ENCODE peak calls at places on chromosomes 1 and 21, in seven cellular contexts. N, J, L, U, H, V and A are unnamed samples.

GRCh38 chr1:63871451-63871850 is 97.6 kb downstream of the ROR1 start:
- DNase-seq in H (no peak), J (no peak), N (no peak), U (no peak), L (no peak), V (no peak), A (no peak)

GRCh38 chr1:53541761-53542550 is 82.8 kb downstream of the DMRTB1 start:
- DNase-seq in N (no peak), H (peak), U (peak), J (peak), V (no peak), L (no peak), A (peak)

GRCh38 chr1:22790232-22791008 is 79.8 kb downstream of the EPHB2 start:
- DNase-seq in J (no peak), V (no peak), U (no peak), L (no peak), N (no peak), H (no peak), A (no peak)

GRCh38 chr1:9376886-9377333 is 84.2 kb downstream of the SPSB1 start:
- DNase-seq in L (peak), J (peak), V (no peak), U (no peak), N (no peak), H (no peak), A (peak)

GRCh38 chr1:112706505-112707216 is at the start of gene RHOC:
- DNase-seq in V (no peak), J (peak), N (no peak), U (peak), H (peak), L (peak), A (peak)

GRCh38 chr1:195577748-195578147 is 1030.5 kb downstream of the KCNT2 start:
- DNase-seq in V (no peak), L (no peak), N (no peak), H (no peak), J (no peak), U (no peak), A (no peak)

GRCh38 chr21:45858180-45858579 is 123.4 kb upstream of the COL6A1 start:
- DNase-seq in U (no peak), J (no peak), H (no peak), L (no peak), V (no peak), N (no peak), A (no peak)

GRCh38 chr1:43545686-43546387 is 15.2 kb downstream of the PTPRF start:
- DNase-seq in H (peak), U (peak), V (no peak), L (peak), J (peak), N (peak), A (no peak)

GRCh38 chr1:191963286-191963685 is 195.0 kb upstream of the RGS18 start:
- DNase-seq in J (no peak), U (no peak), N (no peak), H (peak), L (no peak), V (no peak), A (no peak)

GRCh38 chr1:245277276-245277675 is 122.5 kb downstream of the KIF26B start:
- DNase-seq in L (no peak), V (no peak), N (no peak), J (no peak), H (no peak), U (no peak), A (no peak)

GRCh38 chr1:2632561-2633361 is at the start of gene MMEL1:
- DNase-seq in L (no peak), H (no peak), N (no peak), V (no peak), U (peak), J (no peak), A (no peak)

GRCh38 chr1:156479093-156480014 is 21.2 kb downstream of the MEF2D start:
- DNase-seq in L (no peak), N (no peak), V (no peak), H (no peak), J (no peak), U (no peak), A (no peak)

GRCh38 chr1:196910208-196910607 is 22.4 kb downstream of the CFHR4 start:
- DNase-seq in L (no peak), V (no peak), U (no peak), N (no peak), H (peak), J (no peak), A (peak)

DNA sequence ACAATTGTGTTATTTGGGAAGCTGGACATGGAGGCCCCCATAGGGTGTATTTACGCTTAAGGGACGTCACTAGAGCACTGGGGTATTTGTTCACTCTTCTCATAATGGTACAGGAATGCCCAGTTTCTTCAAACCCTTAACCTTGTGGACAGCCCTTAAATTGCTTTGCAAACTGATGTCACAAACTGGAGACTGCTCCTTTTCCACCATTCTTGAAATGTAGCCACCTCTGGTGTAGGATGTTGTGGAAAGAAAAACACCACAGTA is 993 bp downstream of the UBAP2L start:
- DNase-seq in L (no peak), H (peak), U (no peak), J (no peak), V (no peak), N (no peak), A (peak)
- H3K4me3 ChIP-seq in L (peak), H (peak), U (peak), J (peak), V (peak), N (peak), A (peak)

DNA sequence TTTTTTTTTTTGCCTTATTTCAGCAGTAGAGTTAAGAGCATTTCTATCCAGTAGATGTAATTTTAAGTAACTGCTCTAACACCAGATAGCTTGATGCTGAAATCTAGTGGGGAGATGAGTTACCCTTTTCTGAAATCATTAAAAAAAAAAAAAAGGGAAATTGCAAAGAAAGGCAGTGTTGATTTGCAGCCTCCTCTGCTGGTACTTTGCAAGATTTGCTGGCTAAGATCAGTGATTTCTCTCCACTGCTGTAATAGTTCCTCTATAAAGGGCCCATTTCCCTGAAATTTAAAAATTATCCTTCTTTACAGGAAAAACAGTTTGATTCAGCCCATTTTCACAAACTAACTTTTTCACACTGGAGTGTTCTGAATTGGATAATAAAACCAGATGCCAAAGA is 120.6 kb downstream of the PTBP2 start:
- DNase-seq in J (no peak), H (no peak), L (no peak), U (no peak), V (no peak), N (no peak), A (peak)
- TF ChIP-seq CTCF in J (no peak), H (peak), L (no peak), U (no peak), V (no peak), N (no peak), A (peak)

DNA sequence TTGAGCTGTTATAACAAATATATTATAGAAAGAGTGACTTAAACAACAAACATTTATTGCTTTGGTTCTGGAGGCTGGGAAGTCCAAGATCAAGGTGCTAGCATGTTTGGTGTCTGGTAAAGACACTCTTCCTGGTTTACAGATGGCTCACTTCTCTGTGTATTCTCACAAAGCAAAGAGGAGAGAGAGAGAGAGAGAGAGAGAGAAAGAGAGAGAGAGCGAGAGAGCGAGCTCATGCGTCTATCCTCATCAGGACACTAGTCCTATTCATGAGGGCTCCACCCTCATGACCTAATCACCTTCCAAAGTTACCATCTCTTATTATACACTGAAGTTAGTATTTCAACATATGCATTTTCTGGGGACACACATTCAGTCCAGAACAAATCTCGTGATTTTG is 32.7 kb upstream of the PCP4 start:
- DNase-seq in N (no peak), U (no peak), V (no peak), H (no peak), L (no peak), J (no peak), A (no peak)
- H3K4me3 ChIP-seq in N (no peak), U (no peak), V (no peak), H (no peak), L (no peak), J (no peak), A (no peak)

GRCh38 chr1:233079586-233079985 is 129.2 kb downstream of the NTPCR start:
- DNase-seq in L (no peak), V (no peak), J (no peak), U (no peak), N (no peak), H (no peak), A (no peak)

GRCh38 chr1:233080286-233080685 is 129.9 kb downstream of the NTPCR start:
- DNase-seq in H (no peak), U (no peak), V (no peak), N (no peak), L (no peak), J (no peak), A (no peak)

DNA sequence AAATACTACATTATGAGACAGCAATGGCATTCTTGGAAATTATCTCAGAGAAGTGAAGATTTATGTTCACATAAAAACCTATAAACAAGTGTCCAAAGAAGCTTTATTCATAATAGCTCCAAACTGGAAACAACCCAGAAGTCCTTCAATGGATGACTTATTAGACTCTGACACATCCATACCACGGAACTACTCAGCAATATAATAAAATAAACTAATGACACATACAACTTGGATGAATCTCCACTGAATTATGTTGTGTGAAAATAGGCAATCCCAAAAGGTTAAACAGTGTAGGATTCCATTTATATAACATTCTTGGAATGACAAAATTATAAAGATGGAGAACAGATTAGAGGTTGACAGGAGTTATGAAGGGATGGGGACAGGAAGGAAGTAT is 124.6 kb downstream of the NTPCR start:
- DNase-seq in H (no peak), U (no peak), J (no peak), V (no peak), N (no peak), L (no peak), A (peak)
- TF ChIP-seq CTCF in H (no peak), U (no peak), J (no peak), V (no peak), N (no peak), L (no peak), A (no peak)

GRCh38 chr1:82783025-82783424 is 982.3 kb downstream of the ADGRL2 start:
- DNase-seq in L (no peak), J (no peak), V (no peak), N (no peak), H (no peak), U (no peak), A (no peak)
- H3K4me3 ChIP-seq in L (no peak), J (no peak), V (no peak), N (no peak), H (no peak), U (peak), A (no peak)

GRCh38 chr1:117795190-117795589 is 134.2 kb downstream of the GDAP2 start:
- DNase-seq in N (no peak), V (no peak), U (no peak), H (peak), J (no peak), L (no peak), A (peak)
- TF ChIP-seq CTCF in N (no peak), V (no peak), U (no peak), H (peak), J (no peak), L (no peak), A (peak)